ENCODE peak calls at places on chromosomes 13 and 19, in eight cellular contexts. One of them, this sample, is unnamed.

GRCh38 chr13:32409561-32410440 is 18.1 kb downstream of the N4BP2L1 start:
- DNase-seq in iris pigment epithelial cell: peak
- DNase-seq in nucleus accumbens: no peak
- DNase-seq in activated CD8-positive, alpha-beta memory T cell treated with anti-CD3 and anti-CD28 coated beads for 24 hours: no peak
- DNase-seq in amygdala: no peak
- DNase-seq in right cardiac atrium: peak
- DNase-seq in NCI-H146: peak
- DNase-seq in renal cortical epithelial cell: peak
- DNase-seq in this sample: peak

GRCh38 chr13:101916108-101916757 is 463.8 kb downstream of the ITGBL1 start:
- DNase-seq in amygdala: no peak
- DNase-seq in right cardiac atrium: peak
- DNase-seq in nucleus accumbens: no peak
- DNase-seq in NCI-H146: peak
- DNase-seq in iris pigment epithelial cell: peak
- DNase-seq in activated CD8-positive, alpha-beta memory T cell treated with anti-CD3 and anti-CD28 coated beads for 24 hours: no peak
- DNase-seq in renal cortical epithelial cell: no peak
- DNase-seq in this sample: no peak

GRCh38 chr19:17337675-17338439 is 504 bp downstream of the GTPBP3 start:
- DNase-seq in iris pigment epithelial cell: no peak
- DNase-seq in renal cortical epithelial cell: no peak
- DNase-seq in activated CD8-positive, alpha-beta memory T cell treated with anti-CD3 and anti-CD28 coated beads for 24 hours: no peak
- DNase-seq in amygdala: no peak
- DNase-seq in nucleus accumbens: no peak
- DNase-seq in right cardiac atrium: peak
- DNase-seq in NCI-H146: peak
- DNase-seq in this sample: no peak

GRCh38 chr19:35510626-35510964 is 2.9 kb downstream of the DMKN start:
- DNase-seq in renal cortical epithelial cell: no peak
- DNase-seq in right cardiac atrium: no peak
- DNase-seq in nucleus accumbens: no peak
- DNase-seq in activated CD8-positive, alpha-beta memory T cell treated with anti-CD3 and anti-CD28 coated beads for 24 hours: no peak
- DNase-seq in iris pigment epithelial cell: no peak
- DNase-seq in amygdala: no peak
- DNase-seq in NCI-H146: no peak
- DNase-seq in this sample: no peak

GRCh38 chr13:20206065-20206725 is 13.5 kb upstream of the GJB2 start:
- DNase-seq in renal cortical epithelial cell: no peak
- DNase-seq in activated CD8-positive, alpha-beta memory T cell treated with anti-CD3 and anti-CD28 coated beads for 24 hours: no peak
- DNase-seq in nucleus accumbens: no peak
- DNase-seq in NCI-H146: no peak
- DNase-seq in amygdala: no peak
- DNase-seq in right cardiac atrium: no peak
- DNase-seq in iris pigment epithelial cell: no peak
- DNase-seq in this sample: no peak

GRCh38 chr13:27374126-27374613 is 50.2 kb upstream of the GTF3A start:
- DNase-seq in activated CD8-positive, alpha-beta memory T cell treated with anti-CD3 and anti-CD28 coated beads for 24 hours: no peak
- DNase-seq in renal cortical epithelial cell: no peak
- DNase-seq in NCI-H146: no peak
- DNase-seq in iris pigment epithelial cell: no peak
- DNase-seq in nucleus accumbens: no peak
- DNase-seq in amygdala: no peak
- DNase-seq in right cardiac atrium: no peak
- DNase-seq in this sample: no peak

GRCh38 chr19:38812004-38812840 is 523 bp downstream of the LGALS4 start:
- DNase-seq in NCI-H146: no peak
- DNase-seq in renal cortical epithelial cell: no peak
- DNase-seq in activated CD8-positive, alpha-beta memory T cell treated with anti-CD3 and anti-CD28 coated beads for 24 hours: no peak
- DNase-seq in right cardiac atrium: no peak
- DNase-seq in nucleus accumbens: no peak
- DNase-seq in iris pigment epithelial cell: no peak
- DNase-seq in amygdala: no peak
- DNase-seq in this sample: no peak

GRCh38 chr19:4019578-4019977 is 12.0 kb downstream of the PIAS4 start:
- DNase-seq in amygdala: no peak
- DNase-seq in right cardiac atrium: no peak
- DNase-seq in iris pigment epithelial cell: no peak
- DNase-seq in renal cortical epithelial cell: no peak
- DNase-seq in activated CD8-positive, alpha-beta memory T cell treated with anti-CD3 and anti-CD28 coated beads for 24 hours: no peak
- DNase-seq in NCI-H146: no peak
- DNase-seq in nucleus accumbens: no peak
- DNase-seq in this sample: no peak